ENCODE peak calls at places on chromosomes 6 and 20, in four cellular contexts. O is H1, W is Panc1, F is fibroblast of lung. G is an unnamed sample.

GRCh38 chr6:1787109-1787466 is 177.4 kb downstream of the FOXC1 start:
- DNase-seq in W (no peak), O (no peak), F (no peak), G (no peak)

GRCh38 chr6:162964703-162965140 is 236.9 kb downstream of the PACRG start:
- DNase-seq in W (no peak), O (no peak), F (peak; percentile 100), G (no peak)

GRCh38 chr6:88455317-88455716 is 289.2 kb upstream of the CNR1 start:
- DNase-seq in O (no peak), F (no peak), W (no peak), G (no peak)

GRCh38 chr6:169269180-169270076 is 15.8 kb upstream of the THBS2 start:
- DNase-seq in O (no peak), W (no peak), F (peak; percentile 63), G (no peak)

GRCh38 chr6:161169690-161170089 is 104.2 kb downstream of the AGPAT4 start:
- DNase-seq in F (peak; percentile 60), O (no peak), W (no peak), G (no peak)

GRCh38 chr6:133218831-133219230 is 22.3 kb upstream of the EYA4 start:
- DNase-seq in O (no peak), W (no peak), F (no peak), G (no peak)

GRCh38 chr6:41708856-41709255 is 26.6 kb downstream of the TFEB start:
- DNase-seq in W (no peak), O (no peak), F (no peak), G (no peak)

GRCh38 chr6:18343741-18344140 is 43.4 kb upstream of the RNF144B start:
- DNase-seq in W (no peak), F (peak; percentile 85), O (no peak), G (no peak)

GRCh38 chr6:4303638-4304037 is 168.3 kb upstream of the ECI2 start:
- DNase-seq in W (no peak), F (no peak), O (no peak), G (no peak)

GRCh38 chr6:163588211-163588919 is 173.8 kb downstream of the QKI start:
- DNase-seq in O (no peak), W (no peak), F (peak; percentile 74), G (no peak)

GRCh38 chr6:132962936-132963579 is 148.7 kb downstream of the RPS12 start:
- DNase-seq in W (peak; percentile 24), F (peak; percentile 76), O (peak; percentile 66), G (peak; percentile 60)

GRCh38 chr20:13322198-13322597 is 101.1 kb downstream of the ISM1 start:
- DNase-seq in O (no peak), W (no peak), F (no peak), G (no peak)

GRCh38 chr20:53078761-53079482 is 106.8 kb downstream of the TSHZ2 start:
- DNase-seq in F (no peak), W (no peak), O (no peak), G (no peak)

GRCh38 chr6:40852667-40853383 is 186.2 kb downstream of the UNC5CL start:
- DNase-seq in W (no peak), F (no peak), O (no peak), G (no peak)

GRCh38 chr6:110619275-110619908 is 143.0 kb upstream of the SLC22A16 start:
- DNase-seq in W (no peak), O (no peak), F (no peak), G (no peak)

GRCh38 chr6:141700836-141701235 is 431.9 kb upstream of the GJE1 start:
- DNase-seq in O (no peak), W (no peak), F (peak; percentile 20), G (no peak)

GRCh38 chr20:39070484-39071231 is 108.5 kb downstream of the DHX35 start:
- DNase-seq in F (peak; percentile 21), O (no peak), W (no peak), G (no peak)

GRCh38 chr6:76247527-76247926 is 175.1 kb upstream of the IMPG1 start:
- DNase-seq in O (no peak), W (no peak), F (no peak), G (no peak)

GRCh38 chr20:46084805-46085792 is 4.7 kb downstream of the NCOA5 start:
- DNase-seq in W (no peak), F (peak; percentile 62), O (no peak), G (no peak)

GRCh38 chr6:10316327-10316726 is 98.5 kb downstream of the TFAP2A start:
- DNase-seq in O (no peak), W (no peak), F (peak; percentile 22), G (no peak)

GRCh38 chr6:13234130-13234529 is 94.2 kb downstream of the TBC1D7 start:
- DNase-seq in O (no peak), W (no peak), F (no peak), G (no peak)

GRCh38 chr6:106083618-106084017 is 2.5 kb upstream of the PRDM1 start:
- DNase-seq in W (no peak), F (no peak), O (no peak), G (no peak)

GRCh38 chr6:167906899-167907298 is 80.2 kb downstream of the AFDN start:
- DNase-seq in W (no peak), O (no peak), F (peak; percentile 36), G (no peak)

GRCh38 chr20:45783656-45784294 is 7.9 kb downstream of the WFDC3 start:
- DNase-seq in O (no peak), W (no peak), F (no peak), G (no peak)

GRCh38 chr6:47424436-47424836 is 53.2 kb upstream of the CD2AP start:
- DNase-seq in W (no peak), F (peak; percentile 52), O (no peak), G (no peak)

GRCh38 chr20:58143531-58143930 is 84.9 kb downstream of the ANKRD60 start:
- DNase-seq in W (no peak), F (no peak), O (no peak), G (no peak)

GRCh38 chr6:55666811-55667210 is 87.8 kb upstream of the HMGCLL1 start:
- DNase-seq in W (no peak), F (no peak), O (no peak), G (no peak)

GRCh38 chr20:14780508-14780907 is 443.1 kb upstream of the FLRT3 start:
- DNase-seq in F (no peak), O (no peak), W (no peak), G (no peak)

GRCh38 chr20:18224968-18225568 is 63.3 kb upstream of the ZNF133 start:
- DNase-seq in F (peak; percentile 74), W (peak; percentile 20), O (no peak), G (no peak)

GRCh38 chr20:20528896-20529295 is 161.0 kb downstream of the INSM1 start:
- DNase-seq in W (no peak), F (no peak), O (no peak), G (no peak)

GRCh38 chr20:20527661-20528060 is 159.8 kb downstream of the INSM1 start:
- DNase-seq in F (no peak), O (no peak), W (no peak), G (no peak)

GRCh38 chr20:20525214-20525613 is 157.3 kb downstream of the INSM1 start:
- DNase-seq in F (no peak), W (no peak), O (no peak), G (no peak)

GRCh38 chr20:20529597-20529996 is 161.7 kb downstream of the INSM1 start:
- DNase-seq in O (no peak), W (no peak), F (no peak), G (no peak)

GRCh38 chr20:20525756-20526155 is 157.9 kb downstream of the INSM1 start:
- DNase-seq in F (no peak), W (no peak), O (no peak), G (no peak)
- H3K27ac ChIP-seq in F (no peak overlapping the region), W (no peak overlapping the region), O (no peak overlapping the region), G (no peak overlapping the region)

GRCh38 chr6:26183581-26184408 is 96.6 kb downstream of the HFE start:
- DNase-seq in W (peak; percentile 93), O (no peak), F (peak; percentile 95), G (no peak)

GRCh38 chr6:26185004-26185403 is 97.8 kb downstream of the HFE start:
- DNase-seq in F (no peak), W (no peak), O (no peak), G (no peak)

GRCh38 chr6:26185802-26186201 is 98.6 kb downstream of the HFE start:
- DNase-seq in O (no peak), F (no peak), W (no peak), G (no peak)

GRCh38 chr6:26184492-26184891 is 97.3 kb downstream of the HFE start:
- DNase-seq in O (no peak), W (no peak), F (no peak), G (no peak)

DNA sequence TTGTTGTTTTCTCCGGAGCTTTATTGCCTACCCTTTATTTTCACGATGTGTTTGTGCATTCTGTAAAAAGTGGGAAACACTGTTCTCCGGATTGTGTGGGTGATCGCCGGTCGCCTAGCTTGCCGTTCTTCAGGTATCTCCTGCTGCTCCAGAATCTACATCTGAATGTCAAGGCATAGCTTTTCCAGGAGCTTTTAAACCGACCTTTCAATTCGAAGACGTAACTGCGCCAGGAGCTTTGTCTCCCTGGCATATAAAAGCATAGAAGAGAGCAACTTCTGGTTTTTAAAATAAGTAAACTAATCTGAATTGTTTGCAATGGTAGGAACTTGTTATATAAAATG is 96.0 kb downstream of the HFE start:
- DNase-seq in F (no peak), O (no peak), W (peak; percentile 47), G (no peak)
- H3K27ac ChIP-seq in F (peak overlapping the region; percentile 33), O (peak overlapping the region; percentile 97), W (peak overlapping the region; percentile 95), G (no peak overlapping the region)

GRCh38 chr6:144194293-144194828 is 44.0 kb downstream of the STX11 start:
- DNase-seq in F (no peak), O (no peak), W (no peak), G (no peak)

GRCh38 chr6:144190593-144190992 is 40.3 kb downstream of the STX11 start:
- DNase-seq in F (peak; percentile 73), O (no peak), W (no peak), G (no peak)

GRCh38 chr6:144190051-144190450 is 39.7 kb downstream of the STX11 start:
- DNase-seq in W (no peak), O (no peak), F (no peak), G (no peak)

GRCh38 chr6:144197919-144198318 is 47.6 kb downstream of the STX11 start:
- DNase-seq in F (no peak), W (no peak), O (no peak), G (no peak)

GRCh38 chr6:144195671-144196070 is 45.4 kb downstream of the STX11 start:
- DNase-seq in O (no peak), F (peak; percentile 50), W (no peak), G (no peak)
- H3K27ac ChIP-seq in O (no peak overlapping the region), F (no peak overlapping the region), W (no peak overlapping the region), G (no peak overlapping the region)

DNA sequence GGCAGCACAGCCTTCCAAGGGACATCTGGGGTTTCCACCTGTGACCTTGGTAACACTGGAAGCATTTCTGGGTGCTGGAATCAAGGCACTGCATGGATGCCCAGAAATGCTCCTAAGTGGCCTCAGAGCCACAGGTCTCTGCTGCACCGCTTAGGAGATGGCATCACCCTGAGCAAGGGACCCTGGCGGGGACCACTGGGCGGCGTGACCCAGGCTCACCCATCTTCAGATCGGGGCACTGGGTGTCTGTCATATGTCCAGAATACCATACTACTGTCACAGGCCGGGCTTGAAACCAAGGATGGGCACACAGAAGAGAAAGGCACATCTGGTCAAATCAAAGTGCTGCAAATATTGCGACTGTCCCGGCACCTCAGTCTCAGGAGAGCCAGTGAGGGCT is 45.9 kb downstream of the SSR1 start:
- DNase-seq in O (no peak), W (no peak), F (no peak), G (no peak)
- H3K27ac ChIP-seq in O (no peak overlapping the region), W (no peak overlapping the region), F (no peak overlapping the region), G (no peak overlapping the region)

DNA sequence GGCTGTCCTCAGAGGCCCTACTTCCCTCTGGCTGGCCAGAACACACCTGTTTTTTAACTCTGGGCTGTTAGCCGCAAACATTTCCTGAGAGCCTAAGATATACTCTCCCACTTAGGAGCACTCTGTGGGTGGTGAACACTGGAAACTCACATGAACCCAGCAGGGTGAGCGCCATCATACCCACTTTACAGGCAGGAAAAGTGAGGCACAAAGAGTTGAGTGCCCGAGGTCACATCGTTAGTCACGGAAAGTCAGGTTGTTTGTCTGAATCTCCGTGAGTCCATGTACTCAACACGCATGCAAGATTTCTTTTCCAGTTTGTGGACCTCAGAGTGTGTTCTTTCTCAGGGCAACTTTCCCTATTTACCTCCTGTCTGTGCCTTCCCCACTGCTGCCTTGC is 1.9 kb downstream of the BAK1 start:
- DNase-seq in F (no peak), O (no peak), W (no peak), G (no peak)
- H3K27ac ChIP-seq in F (peak overlapping the region; percentile 34), O (no peak overlapping the region), W (peak overlapping the region; percentile 92), G (no peak overlapping the region)

G was measured in iPS DF 6.9.